ENCODE peak calls at places on chromosomes 12 and 14, in eight cellular contexts. I is transverse colon, U is cardiac fibroblast, W is neuronal stem cell, K is GM23338, G is germinal center, V is endothelial cell, A is caudate nucleus. N is an unnamed sample.

GRCh38 chr12:118334939-118335567 is 37.7 kb downstream of the TAOK3 start:
- DNase-seq in V (no peak), G (no peak), K (no peak), W (no peak), U (no peak), I (no peak), A (no peak), N (no peak)

GRCh38 chr14:30610719-30611388 is 11.3 kb upstream of the SCFD1 start:
- DNase-seq in V (peak; percentile 33), W (no peak), K (peak; percentile 18), U (peak; percentile 88), A (no peak), G (no peak), I (peak; percentile 74), N (peak; percentile 58)

GRCh38 chr12:81596558-81596957 is 162.6 kb downstream of the PPFIA2 start:
- DNase-seq in I (no peak), A (no peak), V (no peak), G (no peak), U (no peak), W (no peak), K (no peak), N (no peak)

GRCh38 chr12:32504626-32505025 is 105.3 kb downstream of the FGD4 start:
- DNase-seq in K (no peak), A (no peak), V (no peak), U (no peak), W (no peak), G (no peak), I (no peak), N (no peak)

GRCh38 chr12:117143008-117143532 is 43.9 kb upstream of the TESC start:
- DNase-seq in I (no peak), K (no peak), W (no peak), G (no peak), V (no peak), U (no peak), A (no peak), N (peak; percentile 93)

GRCh38 chr12:106131671-106132070 is 7.1 kb downstream of the NUAK1 start:
- DNase-seq in K (no peak), G (no peak), A (no peak), U (peak; percentile 36), I (no peak), V (no peak), W (no peak), N (no peak)

GRCh38 chr12:51846911-51847829 is 1.3 kb downstream of the FIGNL2 start:
- DNase-seq in I (peak; percentile 44), K (peak; percentile 89), U (no peak), V (peak; percentile 70), W (peak; percentile 80), G (peak; percentile 78), A (no peak), N (no peak)

GRCh38 chr12:2049604-2050540 is 2.9 kb upstream of the CACNA1C start:
- DNase-seq in W (no peak), I (no peak), G (no peak), A (no peak), V (no peak), K (peak; percentile 62), U (no peak), N (no peak)

GRCh38 chr14:55298423-55298822 is 27.2 kb downstream of the FBXO34 start:
- DNase-seq in K (no peak), A (no peak), W (no peak), U (no peak), G (no peak), V (no peak), I (no peak), N (no peak)

N was measured in NCI-H460.